ENCODE peak calls at places on chromosomes 11 and 22, in five cellular contexts. G is germinal center, D is NCI-H524, V is hypothalamus, W is upper lobe of right lung. Y is an unnamed sample.

GRCh38 chr11:78715639-78716311 is 141.1 kb upstream of the NARS2 start:
- DNase-seq in V (peak; percentile 37), D (peak; percentile 21), W (peak; percentile 75), G (peak; percentile 33), Y (peak; percentile 76)

GRCh38 chr11:119206512-119207299 is 567 bp downstream of the CBL start:
- DNase-seq in G (peak; percentile 64), V (no peak), W (peak; percentile 90), D (no peak), Y (peak; percentile 58)

GRCh38 chr11:3169235-3169951 is 4.3 kb upstream of the OSBPL5 start:
- DNase-seq in V (no peak), D (no peak), G (no peak), W (peak; percentile 73), Y (peak; percentile 7)

GRCh38 chr11:3102641-3102921 is 45.4 kb upstream of the CARS1 start:
- DNase-seq in G (no peak), D (no peak), W (peak; percentile 29), V (no peak), Y (no peak)

GRCh38 chr22:19039796-19040580 is 82.2 kb downstream of the DGCR2 start:
- DNase-seq in V (no peak), D (no peak), W (peak; percentile 30), G (no peak), Y (no peak)

GRCh38 chr11:57680552-57680874 is 12.6 kb downstream of the ZDHHC5 start:
- DNase-seq in D (no peak), V (no peak), G (no peak), W (no peak), Y (peak; percentile 36)

GRCh38 chr11:128610765-128611617 is 23.6 kb upstream of the ETS1 start:
- DNase-seq in W (no peak), D (no peak), G (peak; percentile 91), V (no peak), Y (no peak)

GRCh38 chr11:133825666-133826065 is 19.6 kb downstream of the SPATA19 start:
- DNase-seq in G (no peak), D (no peak), V (no peak), W (no peak), Y (no peak)

GRCh38 chr11:88810420-88811097 is 255.2 kb downstream of the GRM5 start:
- DNase-seq in V (no peak), D (no peak), G (no peak), W (no peak), Y (no peak)

GRCh38 chr11:2303627-2304155 is 1.9 kb downstream of the TSPAN32 start:
- DNase-seq in D (no peak), G (no peak), V (no peak), W (peak; percentile 63), Y (no peak)

GRCh38 chr11:71568707-71569349 is 3.5 kb downstream of the KRTAP5-10 start:
- DNase-seq in G (no peak), V (no peak), W (no peak), D (no peak), Y (no peak)